ENCODE peak calls at places on chromosomes 7 and 10, in five cellular contexts. C, E, P, B and J are unnamed samples.

GRCh38 chr10:101230185-101230917 is 1.1 kb upstream of the LBX1 start:
- DNase-seq in P (no peak), E (peak), B (no peak), C (peak), J (no peak)

GRCh38 chr7:2956526-2957368 is 86.9 kb downstream of the CARD11 start:
- DNase-seq in B (no peak), C (no peak), P (peak), E (no peak), J (no peak)

GRCh38 chr7:99768471-99768870 is 15.5 kb downstream of the CYP3A4 start:
- DNase-seq in B (no peak), E (no peak), P (no peak), C (no peak), J (no peak)

GRCh38 chr7:43353902-43354301 is 229.0 kb upstream of the STK17A start:
- DNase-seq in C (no peak), E (no peak), B (no peak), P (no peak), J (no peak)

GRCh38 chr10:110275140-110275729 is 29.5 kb downstream of the SMNDC1 start:
- DNase-seq in B (no peak), C (peak), E (peak), P (no peak), J (peak)

GRCh38 chr10:130230611-130231010 is 94.4 kb downstream of the GLRX3 start:
- DNase-seq in P (no peak), C (no peak), B (no peak), E (no peak), J (no peak)

GRCh38 chr10:104642311-104643022 is 1.4 kb downstream of the SORCS3 start:
- DNase-seq in E (peak), B (no peak), C (peak), P (no peak), J (no peak)

GRCh38 chr7:45294559-45294958 is 137.0 kb downstream of the RAMP3 start:
- DNase-seq in B (no peak), C (no peak), E (peak), P (no peak), J (no peak)

GRCh38 chr10:132550366-132551092 is 12.9 kb downstream of the INPP5A start:
- DNase-seq in E (no peak), B (no peak), P (no peak), C (no peak), J (no peak)

GRCh38 chr10:78804356-78805032 is 264.3 kb upstream of the ZMIZ1 start:
- DNase-seq in C (no peak), P (no peak), E (no peak), B (no peak), J (no peak)

GRCh38 chr10:91576096-91576545 is 56.8 kb downstream of the PPP1R3C start:
- DNase-seq in E (no peak), C (no peak), B (no peak), P (no peak), J (no peak)

GRCh38 chr10:34323197-34323596 is 491.9 kb downstream of the PARD3 start:
- DNase-seq in E (no peak), C (no peak), B (no peak), P (no peak), J (no peak)

GRCh38 chr10:120475844-120476791 is 19.1 kb downstream of the PLPP4 start:
- DNase-seq in E (no peak), P (no peak), B (no peak), C (no peak), J (no peak)

GRCh38 chr7:46569117-46569433 is 648.0 kb upstream of the IGFBP3 start:
- DNase-seq in P (no peak), B (no peak), E (no peak), C (no peak), J (peak)

GRCh38 chr10:25261110-25261509 is 86.3 kb downstream of the GPR158 start:
- DNase-seq in P (no peak), C (no peak), B (no peak), E (no peak), J (no peak)

GRCh38 chr7:21886396-21886795 is 59.3 kb downstream of the CDCA7L start:
- DNase-seq in C (peak), B (no peak), P (no peak), E (no peak), J (no peak)

GRCh38 chr10:47286591-47287325 is 13.2 kb upstream of the GDF10 start:
- DNase-seq in B (no peak), P (no peak), C (no peak), E (no peak), J (no peak)

GRCh38 chr10:117541405-117541908 is 1.1 kb upstream of the EMX2 start:
- DNase-seq in E (no peak), B (peak), P (no peak), C (no peak), J (no peak)

GRCh38 chr7:17854297-17855047 is 85.8 kb downstream of the SNX13 start:
- DNase-seq in P (no peak), B (no peak), E (no peak), C (no peak), J (no peak)

GRCh38 chr7:115014794-115015193 is 92.9 kb downstream of the MDFIC start:
- DNase-seq in E (no peak), C (no peak), B (no peak), P (no peak), J (no peak)